ENCODE peak calls at places on chromosome 7, in five cellular contexts. One of them, this sample, is unnamed.

GRCh38 chr7:108266489-108266888 is 136.3 kb upstream of the LAMB4 start:
- ATAC-seq in HepG2: no peak
- ATAC-seq in GM23338: no peak
- ATAC-seq in GM12878: no peak
- ATAC-seq in HCT116: peak; percentile 42
- ATAC-seq in this sample: no peak

GRCh38 chr7:71133232-71133622 is 1.3 kb downstream of the GALNT17 start:
- ATAC-seq in HepG2: no peak
- ATAC-seq in GM12878: no peak
- ATAC-seq in GM23338: peak; percentile 1
- ATAC-seq in HCT116: no peak
- ATAC-seq in this sample: no peak

GRCh38 chr7:974820-975681 is at the start of gene COX19:
- ATAC-seq in GM23338: peak; percentile 87
- ATAC-seq in GM12878: peak; percentile 87
- ATAC-seq in HepG2: peak; percentile 44
- ATAC-seq in HCT116: peak; percentile 90
- ATAC-seq in this sample: peak; percentile 96

GRCh38 chr7:123714296-123715080 is 34.3 kb downstream of the WASL start:
- ATAC-seq in GM12878: no peak
- ATAC-seq in GM23338: no peak
- ATAC-seq in HepG2: no peak
- ATAC-seq in HCT116: no peak
- ATAC-seq in this sample: no peak

GRCh38 chr7:159042639-159043101 is 102.0 kb downstream of the VIPR2 start:
- ATAC-seq in HCT116: no peak
- ATAC-seq in GM23338: no peak
- ATAC-seq in GM12878: no peak
- ATAC-seq in HepG2: no peak
- ATAC-seq in this sample: peak; percentile 83

GRCh38 chr7:99975782-99976521 is at the start of gene AZGP1:
- ATAC-seq in GM12878: peak; percentile 68
- ATAC-seq in HepG2: peak; percentile 82
- ATAC-seq in HCT116: peak; percentile 39
- ATAC-seq in GM23338: no peak
- ATAC-seq in this sample: no peak

GRCh38 chr7:155878674-155879073 is 66.4 kb upstream of the SHH start:
- ATAC-seq in HepG2: no peak
- ATAC-seq in GM23338: no peak
- ATAC-seq in GM12878: no peak
- ATAC-seq in HCT116: no peak
- ATAC-seq in this sample: no peak

GRCh38 chr7:88758355-88759215 is 915 bp upstream of the ZNF804B start:
- ATAC-seq in HepG2: peak; percentile 51
- ATAC-seq in GM23338: peak; percentile 56
- ATAC-seq in HCT116: no peak
- ATAC-seq in GM12878: peak; percentile 68
- ATAC-seq in this sample: no peak

GRCh38 chr7:131034166-131034881 is 293.4 kb upstream of the MKLN1 start:
- ATAC-seq in GM12878: peak; percentile 7
- ATAC-seq in HCT116: no peak
- ATAC-seq in GM23338: no peak
- ATAC-seq in HepG2: no peak
- ATAC-seq in this sample: no peak

GRCh38 chr7:110382736-110383135 is 708.2 kb upstream of the LRRN3 start:
- ATAC-seq in HCT116: no peak
- ATAC-seq in GM12878: no peak
- ATAC-seq in HepG2: no peak
- ATAC-seq in GM23338: peak; percentile 65
- ATAC-seq in this sample: no peak

GRCh38 chr7:22238354-22239311 is 118.3 kb downstream of the RAPGEF5 start:
- ATAC-seq in HepG2: no peak
- ATAC-seq in GM12878: no peak
- ATAC-seq in GM23338: no peak
- ATAC-seq in HCT116: no peak
- ATAC-seq in this sample: no peak

GRCh38 chr7:93046641-93047040 is 71.1 kb downstream of the SAMD9 start:
- ATAC-seq in HCT116: no peak
- ATAC-seq in GM23338: peak; percentile 7
- ATAC-seq in HepG2: peak; percentile 98
- ATAC-seq in GM12878: peak; percentile 29
- ATAC-seq in this sample: no peak

GRCh38 chr7:137964824-137965545 is 36.9 kb downstream of the CREB3L2 start:
- ATAC-seq in GM12878: no peak
- ATAC-seq in HepG2: no peak
- ATAC-seq in GM23338: no peak
- ATAC-seq in HCT116: no peak
- ATAC-seq in this sample: no peak

GRCh38 chr7:77830649-77831355 is 32.2 kb downstream of the PHTF2 start:
- ATAC-seq in GM23338: no peak
- ATAC-seq in HCT116: no peak
- ATAC-seq in HepG2: no peak
- ATAC-seq in GM12878: no peak
- ATAC-seq in this sample: no peak

GRCh38 chr7:13878154-13878553 is 111.3 kb downstream of the ETV1 start:
- ATAC-seq in GM23338: no peak
- ATAC-seq in HepG2: no peak
- ATAC-seq in HCT116: no peak
- ATAC-seq in GM12878: no peak
- ATAC-seq in this sample: no peak

GRCh38 chr7:117937726-117938483 is 64.7 kb upstream of the CTTNBP2 start:
- ATAC-seq in GM12878: no peak
- ATAC-seq in HCT116: no peak
- ATAC-seq in HepG2: peak; percentile 84
- ATAC-seq in GM23338: no peak
- ATAC-seq in this sample: no peak

GRCh38 chr7:134941947-134942346 is 44.4 kb upstream of the AGBL3 start:
- ATAC-seq in GM12878: no peak
- ATAC-seq in GM23338: peak; percentile 65
- ATAC-seq in HepG2: peak; percentile 54
- ATAC-seq in HCT116: no peak
- ATAC-seq in this sample: no peak

GRCh38 chr7:100949227-100949930 is at the start of gene MUC3A:
- ATAC-seq in HepG2: peak; percentile 75
- ATAC-seq in GM12878: peak; percentile 33
- ATAC-seq in GM23338: peak; percentile 48
- ATAC-seq in HCT116: no peak
- ATAC-seq in this sample: no peak

GRCh38 chr7:128099204-128099671 is 68.0 kb upstream of the LRRC4 start:
- ATAC-seq in HepG2: no peak
- ATAC-seq in GM23338: no peak
- ATAC-seq in GM12878: no peak
- ATAC-seq in HCT116: no peak
- ATAC-seq in this sample: no peak

GRCh38 chr7:47763063-47763974 is 181.4 kb upstream of the TNS3 start:
- ATAC-seq in GM23338: no peak
- ATAC-seq in HCT116: peak; percentile 71
- ATAC-seq in HepG2: peak; percentile 93
- ATAC-seq in GM12878: no peak
- ATAC-seq in this sample: peak; percentile 37

GRCh38 chr7:87413951-87414381 is 61.5 kb downstream of the ABCB4 start:
- ATAC-seq in GM12878: no peak
- ATAC-seq in HepG2: no peak
- ATAC-seq in GM23338: no peak
- ATAC-seq in HCT116: no peak
- ATAC-seq in this sample: no peak

GRCh38 chr7:81161459-81162075 is 242.7 kb upstream of the SEMA3C start:
- ATAC-seq in HepG2: peak; percentile 22
- ATAC-seq in GM12878: no peak
- ATAC-seq in HCT116: peak; percentile 78
- ATAC-seq in GM23338: no peak
- ATAC-seq in this sample: peak; percentile 79

GRCh38 chr7:20352573-20353304 is 22.0 kb downstream of the ITGB8 start:
- ATAC-seq in HepG2: no peak
- ATAC-seq in GM23338: no peak
- ATAC-seq in GM12878: no peak
- ATAC-seq in HCT116: peak; percentile 93
- ATAC-seq in this sample: peak; percentile 25

DNA sequence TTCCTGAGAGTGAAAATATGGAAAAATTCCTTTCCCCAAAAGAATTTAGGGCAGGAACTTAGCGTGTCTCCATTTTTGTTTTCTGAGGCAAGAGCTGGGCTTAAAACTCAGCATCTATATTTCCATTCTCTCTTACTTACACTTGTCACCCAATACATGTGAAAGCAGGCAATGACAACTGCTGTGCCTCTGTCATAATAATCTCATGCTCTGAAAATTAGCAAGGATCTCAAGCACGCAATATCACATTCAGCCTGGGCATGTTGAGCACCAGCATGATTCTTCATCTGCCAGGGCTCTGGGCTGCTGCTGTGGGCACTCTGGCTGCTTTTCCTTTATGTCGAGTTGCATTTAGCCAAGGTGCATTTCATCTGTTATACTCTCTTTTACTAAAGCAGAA is 255.5 kb downstream of the SNX10 start:
- ATAC-seq in GM12878: no peak
- ATAC-seq in GM23338: no peak
- ATAC-seq in HepG2: no peak
- ATAC-seq in HCT116: no peak
- ATAC-seq in this sample: no peak
- H3K27me3 ChIP-seq in GM12878: no peaks in the 10 kb centered on the region
- H3K27me3 ChIP-seq in GM23338: no peaks in the 10 kb centered on the region
- H3K27me3 ChIP-seq in HepG2: peaks cover 2% of the 10 kb centered on the region
- H3K27me3 ChIP-seq in HCT116: peaks cover 3% of the 10 kb centered on the region
- H3K27me3 ChIP-seq in this sample: peaks cover 68% of the 10 kb centered on the region

GRCh38 chr7:3463696-3464095 is 162.6 kb downstream of the SDK1 start:
- ATAC-seq in GM12878: no peak
- ATAC-seq in HepG2: no peak
- ATAC-seq in HCT116: no peak
- ATAC-seq in GM23338: no peak
- ATAC-seq in this sample: no peak

GRCh38 chr7:3453398-3453797 is 152.3 kb downstream of the SDK1 start:
- ATAC-seq in HCT116: no peak
- ATAC-seq in HepG2: no peak
- ATAC-seq in GM12878: no peak
- ATAC-seq in GM23338: peak; percentile 88
- ATAC-seq in this sample: no peak

GRCh38 chr7:3461923-3462322 is 160.9 kb downstream of the SDK1 start:
- ATAC-seq in HCT116: no peak
- ATAC-seq in GM23338: no peak
- ATAC-seq in HepG2: no peak
- ATAC-seq in GM12878: no peak
- ATAC-seq in this sample: no peak

GRCh38 chr7:3455826-3456444 is 154.9 kb downstream of the SDK1 start:
- ATAC-seq in HCT116: no peak
- ATAC-seq in HepG2: no peak
- ATAC-seq in GM12878: no peak
- ATAC-seq in GM23338: no peak
- ATAC-seq in this sample: no peak

DNA sequence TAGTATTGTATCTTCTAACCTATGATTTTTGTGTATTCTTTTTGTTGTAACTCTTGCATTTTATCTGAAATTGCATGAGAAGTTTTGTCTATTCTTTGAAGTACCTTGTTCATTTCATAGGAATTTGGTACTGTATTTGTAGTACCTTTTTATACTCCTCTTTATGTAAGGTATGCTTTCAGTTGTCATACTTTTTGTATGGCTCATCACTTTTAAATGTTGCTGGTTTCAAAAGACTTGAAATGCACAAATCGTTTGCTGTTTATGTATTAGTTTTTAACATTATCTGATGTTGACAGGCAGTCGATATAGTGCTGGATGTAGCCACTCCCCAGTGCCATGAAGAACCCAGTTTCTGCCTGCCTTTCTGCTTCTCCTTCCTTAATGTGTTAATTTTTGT is 158.1 kb downstream of the SDK1 start:
- ATAC-seq in HCT116: no peak
- ATAC-seq in HepG2: no peak
- ATAC-seq in GM12878: no peak
- ATAC-seq in GM23338: no peak
- ATAC-seq in this sample: no peak
- TF ChIP-seq POLR2AphosphoS5 in HCT116: no peak
- TF ChIP-seq POLR2AphosphoS5 in HepG2: no peak
- TF ChIP-seq POLR2AphosphoS5 in GM12878: no peak
- TF ChIP-seq POLR2AphosphoS5 in GM23338: no peak
- TF ChIP-seq POLR2AphosphoS5 in this sample: no peak

GRCh38 chr7:35799846-35800717 is 775 bp upstream of the SEPTIN7 start:
- ATAC-seq in HepG2: peak; percentile 58
- ATAC-seq in HCT116: peak; percentile 66
- ATAC-seq in GM23338: peak; percentile 70
- ATAC-seq in GM12878: peak; percentile 69
- ATAC-seq in this sample: peak; percentile 78
- TF ChIP-seq CTCF in HepG2: no peak
- TF ChIP-seq CTCF in HCT116: no peak
- TF ChIP-seq CTCF in GM23338: no peak
- TF ChIP-seq CTCF in GM12878: no peak
- TF ChIP-seq CTCF in this sample: no peak

GRCh38 chr7:116933465-116933864 is 19.8 kb upstream of the ST7 start:
- ATAC-seq in GM12878: no peak
- ATAC-seq in HepG2: no peak
- ATAC-seq in GM23338: no peak
- ATAC-seq in HCT116: no peak
- ATAC-seq in this sample: no peak

GRCh38 chr7:116930156-116930913 is 23.0 kb upstream of the ST7 start:
- ATAC-seq in HCT116: peak; percentile 96
- ATAC-seq in GM12878: peak; percentile 95
- ATAC-seq in HepG2: peak; percentile 87
- ATAC-seq in GM23338: peak; percentile 98
- ATAC-seq in this sample: peak; percentile 82

GRCh38 chr7:116929021-116929420 is 24.3 kb upstream of the ST7 start:
- ATAC-seq in HepG2: peak; percentile 8
- ATAC-seq in HCT116: no peak
- ATAC-seq in GM12878: no peak
- ATAC-seq in GM23338: no peak
- ATAC-seq in this sample: no peak

GRCh38 chr7:116934580-116934979 is 18.7 kb upstream of the ST7 start:
- ATAC-seq in HCT116: no peak
- ATAC-seq in HepG2: no peak
- ATAC-seq in GM23338: no peak
- ATAC-seq in GM12878: no peak
- ATAC-seq in this sample: no peak

GRCh38 chr7:116932566-116932965 is 20.7 kb upstream of the ST7 start:
- ATAC-seq in GM23338: no peak
- ATAC-seq in HepG2: no peak
- ATAC-seq in HCT116: no peak
- ATAC-seq in GM12878: no peak
- ATAC-seq in this sample: no peak
- H3K27me3 ChIP-seq in GM23338: no peaks in the 10 kb centered on the region
- H3K27me3 ChIP-seq in HepG2: no peaks in the 10 kb centered on the region
- H3K27me3 ChIP-seq in HCT116: no peaks in the 10 kb centered on the region
- H3K27me3 ChIP-seq in GM12878: no peaks in the 10 kb centered on the region
- H3K27me3 ChIP-seq in this sample: peaks cover 13% of the 10 kb centered on the region

GRCh38 chr7:149770728-149771127 is 2.7 kb downstream of the ZNF467 start:
- ATAC-seq in HCT116: no peak
- ATAC-seq in GM12878: no peak
- ATAC-seq in HepG2: no peak
- ATAC-seq in GM23338: no peak
- ATAC-seq in this sample: no peak

GRCh38 chr7:149772821-149773425 is 465 bp downstream of the ZNF467 start:
- ATAC-seq in HCT116: no peak
- ATAC-seq in GM12878: no peak
- ATAC-seq in GM23338: peak; percentile 2
- ATAC-seq in HepG2: no peak
- ATAC-seq in this sample: no peak

GRCh38 chr7:149771199-149771636 is 2.2 kb downstream of the ZNF467 start:
- ATAC-seq in GM12878: peak; percentile 30
- ATAC-seq in GM23338: peak; percentile 3
- ATAC-seq in HepG2: peak; percentile 43
- ATAC-seq in HCT116: peak; percentile 8
- ATAC-seq in this sample: peak; percentile 5

GRCh38 chr7:149772236-149772820 is 1.1 kb downstream of the ZNF467 start:
- ATAC-seq in GM12878: no peak
- ATAC-seq in HepG2: no peak
- ATAC-seq in GM23338: peak; percentile 13
- ATAC-seq in HCT116: peak; percentile 5
- ATAC-seq in this sample: no peak

GRCh38 chr7:149771696-149772235 is 1.6 kb downstream of the ZNF467 start:
- ATAC-seq in GM12878: peak; percentile 100
- ATAC-seq in HepG2: peak; percentile 89
- ATAC-seq in GM23338: peak; percentile 73
- ATAC-seq in HCT116: peak; percentile 93
- ATAC-seq in this sample: peak; percentile 96
- TF ChIP-seq POLR2AphosphoS5 in GM12878: no peak
- TF ChIP-seq POLR2AphosphoS5 in HepG2: no peak
- TF ChIP-seq POLR2AphosphoS5 in GM23338: no peak
- TF ChIP-seq POLR2AphosphoS5 in HCT116: peak; percentile 79
- TF ChIP-seq POLR2AphosphoS5 in this sample: no peak